ENCODE peak calls at places on chromosomes 5 and 9, in six cellular contexts. E, U, D, H, Q and X are unnamed samples.
A peak's percentile ranks its signal among the peaks of the same experiment; 100 is the strongest.

GRCh38 chr5:130198927-130199326 is 294.7 kb downstream of the CHSY3 start:
- DNase-seq in E (no peak), Q (peak; percentile 56), D (no peak), H (no peak), U (no peak), X (no peak)

GRCh38 chr9:90770339-90770738 is 31.3 kb upstream of the SYK start:
- DNase-seq in E (no peak), Q (no peak), H (no peak), U (peak; percentile 21), D (no peak), X (no peak)

GRCh38 chr5:135457424-135458071 is 5.4 kb upstream of the TIFAB start:
- DNase-seq in U (peak; percentile 51), D (peak; percentile 57), Q (peak; percentile 51), E (peak; percentile 32), H (peak; percentile 29), X (peak; percentile 25)

GRCh38 chr9:22124263-22125011 is 115.3 kb upstream of the CDKN2B start:
- DNase-seq in H (no peak), Q (no peak), E (no peak), D (no peak), U (no peak), X (no peak)

GRCh38 chr9:105447814-105448812 is at the start of gene FSD1L:
- DNase-seq in Q (peak; percentile 94), D (peak; percentile 94), U (peak; percentile 82), H (peak; percentile 48), E (peak; percentile 88), X (peak; percentile 41)

GRCh38 chr9:35108946-35109575 is 6.1 kb upstream of the STOML2 start:
- DNase-seq in H (no peak), E (no peak), D (no peak), U (no peak), Q (no peak), X (no peak)

GRCh38 chr5:77138981-77139380 is 51.9 kb upstream of the ZBED3 start:
- DNase-seq in Q (peak; percentile 73), H (no peak), E (peak; percentile 0), U (no peak), D (no peak), X (no peak)

GRCh38 chr9:95360866-95361265 is 43.4 kb upstream of the FANCC start:
- DNase-seq in D (no peak), E (no peak), U (no peak), H (no peak), Q (no peak), X (no peak)

GRCh38 chr9:126347911-126348760 is 21.5 kb downstream of the MVB12B start:
- DNase-seq in H (no peak), D (no peak), E (peak; percentile 28), U (peak; percentile 37), Q (no peak), X (no peak)

GRCh38 chr5:94694671-94695070 is 76.2 kb downstream of the SLF1 start:
- DNase-seq in U (no peak), H (no peak), D (no peak), E (no peak), Q (peak; percentile 19), X (no peak)

GRCh38 chr5:149800563-149801103 is 70.5 kb downstream of the PPARGC1B start:
- DNase-seq in H (no peak), D (no peak), U (no peak), Q (no peak), E (no peak), X (no peak)

GRCh38 chr9:124632077-124632621 is 125.0 kb upstream of the NR5A1 start:
- DNase-seq in H (no peak), E (no peak), U (no peak), D (no peak), Q (peak; percentile 59), X (no peak)

GRCh38 chr5:10337107-10337506 is 16.4 kb upstream of the MARCHF6 start:
- DNase-seq in E (no peak), D (no peak), U (no peak), Q (no peak), H (no peak), X (no peak)

GRCh38 chr5:151030377-151030776 is 10.0 kb downstream of the GPX3 start:
- DNase-seq in H (no peak), E (no peak), U (no peak), D (no peak), Q (peak; percentile 48), X (no peak)

GRCh38 chr5:180847053-180847452 is 14.0 kb downstream of the ZFP62 start:
- DNase-seq in H (no peak), U (no peak), E (no peak), Q (no peak), D (no peak), X (no peak)

GRCh38 chr5:9440517-9440916 is 105.4 kb downstream of the SEMA5A start:
- DNase-seq in E (no peak), U (no peak), Q (peak; percentile 22), H (no peak), D (no peak), X (no peak)

GRCh38 chr9:115997923-115998322 is 155.7 kb upstream of the PAPPA start:
- DNase-seq in U (no peak), Q (peak; percentile 82), H (no peak), D (no peak), E (no peak), X (no peak)

GRCh38 chr5:463301-463700 is 20.3 kb downstream of the EXOC3 start:
- DNase-seq in Q (no peak), H (no peak), D (no peak), U (no peak), E (no peak), X (no peak)

GRCh38 chr9:96139592-96140251 is 162.3 kb downstream of the HSD17B3 start:
- DNase-seq in U (no peak), E (peak; percentile 90), D (peak; percentile 60), H (no peak), Q (peak; percentile 82), X (no peak)

GRCh38 chr5:140953234-140953633 is 13.0 kb upstream of the PCDHAC2 start:
- DNase-seq in H (no peak), Q (no peak), E (no peak), U (no peak), D (no peak), X (no peak)